ENCODE peak calls at places on chromosomes 6 and 20, in six cellular contexts. J is GM12878, P is HCT116, A is H1, R is K562, N is HepG2. W is an unnamed sample.

GRCh38 chr6:100462396-100462795 is 2.3 kb downstream of the SIM1 start:
- DNase-seq in R (no peak), A (no peak), P (no peak), J (no peak), N (no peak), W (no peak)

GRCh38 chr6:110188791-110189190 is 8.6 kb downstream of the CDC40 start:
- DNase-seq in A (no peak), J (no peak), N (no peak), P (no peak), R (no peak), W (no peak)

GRCh38 chr6:7723041-7723447 is 2.9 kb upstream of the BMP6 start:
- DNase-seq in J (no peak), A (peak), N (peak), P (peak), R (peak), W (peak)

GRCh38 chr20:33062105-33062629 is 8.5 kb downstream of the BPIFB3 start:
- DNase-seq in R (no peak), N (no peak), J (no peak), P (no peak), A (no peak), W (no peak)

GRCh38 chr20:15576401-15576800 is 996.8 kb downstream of the KIF16B start:
- DNase-seq in A (no peak), P (no peak), R (no peak), N (no peak), J (no peak), W (no peak)

GRCh38 chr6:150813319-150813992 is 52.0 kb upstream of the MTHFD1L start:
- DNase-seq in J (peak), N (no peak), P (peak), A (no peak), R (no peak), W (peak)

GRCh38 chr6:129370268-129370916 is 339.6 kb downstream of the ARHGAP18 start:
- DNase-seq in P (peak), J (no peak), A (peak), N (peak), R (peak), W (no peak)

GRCh38 chr6:62367601-62368000 is 81.6 kb upstream of the KHDRBS2 start:
- DNase-seq in R (no peak), N (no peak), J (no peak), A (no peak), P (no peak), W (no peak)

GRCh38 chr6:170011233-170012142 is 260.1 kb downstream of the ERMARD start:
- DNase-seq in R (no peak), J (no peak), N (no peak), A (no peak), P (no peak), W (no peak)

GRCh38 chr6:158211273-158212055 is 43.3 kb downstream of the GTF2H5 start:
- DNase-seq in R (no peak), N (no peak), P (no peak), A (no peak), J (no peak), W (no peak)

GRCh38 chr20:50308513-50309279 is 118.1 kb downstream of the CEBPB start:
- DNase-seq in J (no peak), A (no peak), P (peak), N (peak), R (peak), W (no peak)

GRCh38 chr6:70124882-70125535 is 177.9 kb downstream of the COL9A1 start:
- DNase-seq in A (no peak), R (no peak), P (no peak), J (no peak), N (no peak), W (no peak)

GRCh38 chr6:14354919-14355572 is 237.5 kb downstream of the CD83 start:
- DNase-seq in A (no peak), N (no peak), J (no peak), P (no peak), R (no peak), W (no peak)

GRCh38 chr6:85015396-85015990 is 251.1 kb upstream of the TBX18 start:
- DNase-seq in R (peak), J (no peak), A (peak), N (peak), P (peak), W (peak)

GRCh38 chr20:2287504-2287903 is 8.3 kb upstream of the TGM3 start:
- DNase-seq in J (no peak), R (no peak), A (no peak), P (no peak), N (no peak), W (no peak)

GRCh38 chr6:29847871-29848630 is 20.4 kb downstream of the HLA-G start:
- DNase-seq in P (peak), R (peak), J (peak), N (peak), A (peak), W (peak)

GRCh38 chr6:41153451-41153850 is 696 bp downstream of the TREML1 start:
- DNase-seq in J (no peak), A (no peak), N (no peak), R (no peak), P (no peak), W (no peak)

GRCh38 chr6:132604635-132605150 is 15.2 kb upstream of the TAAR5 start:
- DNase-seq in N (no peak), A (no peak), R (no peak), P (no peak), J (no peak), W (no peak)

GRCh38 chr6:6891074-6891754 is 216.5 kb upstream of the RREB1 start:
- DNase-seq in N (no peak), P (no peak), R (no peak), A (no peak), J (no peak), W (peak)

GRCh38 chr6:20259316-20260049 is 47.2 kb upstream of the MBOAT1 start:
- DNase-seq in A (no peak), J (no peak), P (no peak), N (no peak), R (no peak), W (no peak)

GRCh38 chr6:110491644-110492317 is 15.4 kb upstream of the SLC22A16 start:
- DNase-seq in P (no peak), N (no peak), J (no peak), A (no peak), R (peak), W (no peak)

GRCh38 chr6:154297711-154298110 is 58.9 kb downstream of the IPCEF1 start:
- DNase-seq in N (no peak), A (no peak), R (no peak), J (no peak), P (no peak), W (no peak)

GRCh38 chr6:31655349-31656237 is at the start of gene APOM:
- DNase-seq in R (no peak), N (peak), A (no peak), J (no peak), P (no peak), W (no peak)

GRCh38 chr20:57429579-57430202 is 38.5 kb downstream of the RBM38 start:
- DNase-seq in N (peak), J (no peak), R (no peak), A (no peak), P (peak), W (no peak)

GRCh38 chr6:20664250-20664649 is 130.0 kb downstream of the CDKAL1 start:
- DNase-seq in J (no peak), R (no peak), A (no peak), N (no peak), P (no peak), W (no peak)

GRCh38 chr20:33790571-33790970 is 20.6 kb upstream of the CHMP4B start:
- DNase-seq in J (no peak), P (no peak), N (no peak), R (no peak), A (no peak), W (no peak)

GRCh38 chr20:25090492-25091429 is 8.8 kb upstream of the VSX1 start:
- DNase-seq in N (no peak), R (no peak), P (no peak), A (peak), J (peak), W (no peak)

GRCh38 chr20:36408219-36408618 is 102.1 kb downstream of the DLGAP4 start:
- DNase-seq in J (no peak), P (no peak), A (no peak), N (peak), R (no peak), W (peak)

GRCh38 chr20:7161690-7162089 is 394.2 kb downstream of the BMP2 start:
- DNase-seq in J (no peak), N (peak), A (no peak), P (no peak), R (no peak), W (peak)

GRCh38 chr6:108594640-108595039 is 33.9 kb downstream of the FOXO3 start:
- DNase-seq in J (no peak), P (no peak), A (no peak), R (no peak), N (no peak), W (peak)

GRCh38 chr6:83417880-83418663 is 12.8 kb downstream of the ME1 start:
- DNase-seq in A (no peak), N (peak), R (peak), J (no peak), P (peak), W (peak)

GRCh38 chr20:8331740-8332412 is 199.8 kb downstream of the PLCB1 start:
- DNase-seq in A (no peak), R (no peak), J (no peak), N (peak), P (no peak), W (no peak)

GRCh38 chr6:159789377-159790148 is at the start of gene TCP1:
- DNase-seq in N (peak), A (peak), J (peak), P (peak), R (peak), W (peak)

GRCh38 chr6:169253745-169254238 is at the start of gene THBS2:
- DNase-seq in N (no peak), P (no peak), R (no peak), J (no peak), A (peak), W (no peak)

GRCh38 chr20:34181484-34181883 is 59.7 kb upstream of the ASIP start:
- DNase-seq in A (no peak), N (no peak), J (no peak), R (no peak), P (no peak), W (no peak)

GRCh38 chr20:46695888-46696287 is 6.6 kb upstream of the TP53RK start:
- DNase-seq in R (no peak), N (no peak), P (no peak), A (no peak), J (no peak), W (no peak)

GRCh38 chr6:48766349-48766748 is 655.4 kb upstream of the PTCHD4 start:
- DNase-seq in N (peak), A (no peak), P (peak), R (no peak), J (no peak), W (no peak)

DNA sequence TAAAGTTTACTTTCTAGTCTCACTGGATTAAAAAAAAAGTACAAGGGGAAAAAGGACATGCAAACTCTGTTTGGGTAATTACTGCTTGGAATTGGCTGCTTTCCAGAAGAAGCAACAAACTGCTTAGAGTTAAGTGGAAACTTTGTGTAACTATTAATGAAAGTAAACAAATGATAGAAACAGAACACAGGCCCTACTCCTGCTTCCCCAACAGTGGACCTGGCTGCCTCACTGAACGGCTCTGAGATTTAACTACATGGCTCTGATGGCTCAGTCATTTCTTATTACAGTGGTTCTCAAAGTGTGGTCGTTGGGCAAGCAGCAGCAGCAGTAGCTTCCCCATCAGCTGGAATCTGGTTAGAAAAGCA is 108.5 kb downstream of the MAN1A1 start:
- DNase-seq in N (peak), P (no peak), J (peak), A (no peak), R (no peak), W (no peak)
- TF ChIP-seq JUND in N (no peak), P (peak), J (no peak), A (no peak), R (no peak), W (no peak)

DNA sequence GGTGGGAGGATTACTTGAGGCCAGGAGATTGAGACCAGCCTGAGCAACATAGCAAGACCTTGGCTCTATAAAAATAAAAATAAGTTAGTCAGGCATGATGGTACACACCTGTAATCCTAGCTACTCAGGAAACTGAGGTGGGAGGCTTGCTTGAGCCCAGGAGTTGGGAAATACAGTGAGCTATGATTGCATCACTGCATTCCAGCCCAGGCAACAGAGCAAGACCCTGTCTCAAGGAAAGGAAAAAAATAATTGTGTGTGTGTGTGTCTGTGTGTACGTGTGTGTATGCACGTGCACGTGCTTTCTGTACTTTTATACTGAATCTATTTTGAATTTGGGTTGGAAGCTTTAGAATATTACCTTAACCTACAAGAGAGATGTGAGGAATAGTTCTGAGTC is 58.9 kb downstream of the KIZ start:
- DNase-seq in R (no peak), P (no peak), A (no peak), J (no peak), N (peak), W (no peak)
- TF ChIP-seq JUND in R (no peak), P (no peak), A (no peak), J (no peak), N (peak), W (no peak)

DNA sequence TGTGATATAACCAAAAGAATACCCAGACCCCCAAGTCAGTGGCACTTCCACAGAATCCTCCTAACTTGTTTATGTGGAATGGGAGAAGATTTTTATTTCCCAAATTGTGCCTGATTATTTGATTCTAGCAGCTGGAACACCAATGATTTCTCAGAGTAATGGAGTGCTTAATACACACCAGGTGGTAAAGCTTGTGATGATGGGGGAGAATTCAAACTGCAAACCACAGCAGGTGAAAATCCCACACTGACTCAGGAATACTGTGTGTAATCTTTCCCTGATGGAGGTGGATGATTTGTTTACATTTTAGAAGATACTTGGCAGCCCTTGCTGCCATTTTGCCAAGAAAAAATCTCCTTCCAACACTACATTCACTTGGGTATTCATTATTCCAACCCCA is 212.8 kb upstream of the PLN start:
- DNase-seq in N (no peak), A (no peak), J (no peak), R (no peak), P (no peak), W (no peak)
- TF ChIP-seq JUND in N (no peak), A (no peak), J (no peak), R (no peak), P (no peak), W (no peak)

GRCh38 chr6:123332070-123332469 is 304.7 kb downstream of the TRDN start:
- DNase-seq in J (no peak), P (no peak), N (no peak), R (no peak), A (no peak), W (no peak)
- TF ChIP-seq JUND in J (no peak), P (no peak), N (no peak), R (no peak), A (no peak), W (no peak)

GRCh38 chr20:5918856-5919633 is 31.3 kb downstream of the TRMT6 start:
- DNase-seq in R (no peak), A (no peak), P (no peak), N (peak), J (no peak), W (no peak)
- TF ChIP-seq JUND in R (no peak), A (peak), P (peak), N (no peak), J (no peak), W (no peak)

DNA sequence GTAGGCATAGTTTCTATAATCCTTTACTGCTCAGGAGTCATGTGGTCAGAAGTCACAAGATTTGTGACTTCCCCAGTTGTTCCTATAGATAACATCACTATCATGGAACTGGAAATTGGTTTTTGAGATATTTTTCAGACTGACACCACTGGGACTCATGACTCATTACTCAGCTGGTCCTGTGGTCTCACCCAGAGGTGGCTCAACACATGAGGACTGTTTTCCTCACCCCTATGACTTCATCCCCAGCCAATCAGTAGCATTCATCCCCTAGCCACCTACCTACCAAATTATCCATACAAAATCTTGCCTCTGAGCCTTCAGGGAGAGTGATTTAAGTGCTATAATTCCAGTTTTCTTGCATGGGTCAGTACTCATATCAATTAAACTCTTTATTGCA is 1217.7 kb downstream of the EPHA7 start:
- DNase-seq in R (no peak), N (no peak), P (no peak), J (no peak), A (no peak), W (no peak)
- TF ChIP-seq JUND in R (no peak), N (no peak), P (no peak), J (no peak), A (no peak), W (no peak)

GRCh38 chr20:22536956-22537756 is 47.2 kb downstream of the FOXA2 start:
- DNase-seq in P (no peak), R (no peak), A (no peak), J (no peak), N (peak), W (no peak)
- TF ChIP-seq JUND in P (no peak), R (no peak), A (no peak), J (no peak), N (no peak), W (no peak)

DNA sequence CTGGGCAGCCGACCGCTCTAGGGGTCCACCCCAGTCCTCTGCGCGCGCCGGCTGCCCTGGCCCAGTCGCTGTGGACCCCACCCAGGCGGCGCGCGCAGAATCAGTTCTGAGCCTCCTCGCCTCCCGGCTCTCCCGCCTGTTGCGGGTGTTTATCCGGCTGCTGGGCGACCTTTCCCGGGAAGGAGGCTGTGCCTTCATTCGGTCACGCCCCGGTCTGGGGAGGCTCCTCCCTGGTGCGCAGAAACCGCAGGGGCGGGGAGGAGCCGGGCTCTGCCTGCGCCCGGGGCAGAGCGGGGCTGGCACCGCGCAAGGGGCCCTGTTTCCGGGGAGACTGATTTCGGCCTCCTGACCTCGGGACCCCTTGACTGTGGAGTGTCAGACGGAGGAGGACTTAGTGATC is 80.8 kb upstream of the EYS start:
- DNase-seq in P (no peak), A (no peak), J (no peak), R (no peak), N (no peak), W (peak)
- TF ChIP-seq JUND in P (no peak), A (no peak), J (no peak), R (no peak), N (no peak), W (no peak)

GRCh38 chr20:63303095-63303666 is 10.2 kb downstream of the COL20A1 start:
- DNase-seq in A (no peak), N (no peak), J (no peak), R (no peak), P (no peak), W (no peak)
- TF ChIP-seq JUND in A (no peak), N (no peak), J (no peak), R (no peak), P (no peak), W (no peak)

W was measured in T47D.